ENCODE peak calls at places on chromosomes 16 and 17, in four cellular contexts. E is H1, H is HepG2, Y is GM12878. A is an unnamed sample.

GRCh38 chr16:68359398-68360191 is 48.8 kb downstream of the PRMT7 start:
- DNase-seq in E (no peak), H (no peak), Y (no peak), A (no peak)

GRCh38 chr16:85072947-85073346 is 39.3 kb downstream of the CIBAR2 start:
- DNase-seq in E (no peak), H (no peak), Y (no peak), A (no peak)

GRCh38 chr16:2296662-2297505 is 29.0 kb upstream of the RNPS1 start:
- DNase-seq in E (peak), H (peak), Y (no peak), A (peak)

GRCh38 chr17:73390851-73391250 is 79.0 kb upstream of the CDC42EP4 start:
- DNase-seq in E (no peak), H (no peak), Y (no peak), A (no peak)

GRCh38 chr17:69870091-69870530 is 204.9 kb upstream of the KCNJ16 start:
- DNase-seq in E (no peak), H (no peak), Y (no peak), A (no peak)

GRCh38 chr17:45663772-45664171 is 120.3 kb upstream of the CRHR1 start:
- DNase-seq in E (no peak), H (no peak), Y (no peak), A (no peak)

GRCh38 chr17:77563439-77564102 is 394.9 kb upstream of the TNRC6C start:
- DNase-seq in E (no peak), H (no peak), Y (no peak), A (no peak)

GRCh38 chr17:65749479-65749878 is 188.0 kb upstream of the AXIN2 start:
- DNase-seq in E (no peak), H (peak), Y (no peak), A (no peak)

GRCh38 chr16:49452108-49452507 is 78.5 kb downstream of the C16orf78 start:
- DNase-seq in E (no peak), H (no peak), Y (no peak), A (no peak)

GRCh38 chr17:76026714-76027158 is 370 bp downstream of the EVPL start:
- DNase-seq in E (no peak), H (no peak), Y (no peak), A (no peak)

GRCh38 chr17:36510636-36511035 is 24.0 kb downstream of the MYO19 start:
- DNase-seq in E (no peak), H (no peak), Y (no peak), A (no peak)

GRCh38 chr17:55634702-55635101 is 88.0 kb downstream of the TMEM100 start:
- DNase-seq in E (no peak), H (no peak), Y (no peak), A (no peak)

GRCh38 chr17:71572343-71572742 is 548.5 kb upstream of the SOX9 start:
- DNase-seq in E (no peak), H (no peak), Y (no peak), A (no peak)

GRCh38 chr16:88370365-88370764 is 12.4 kb upstream of the ZNF469 start:
- DNase-seq in E (no peak), H (no peak), Y (no peak), A (no peak)

GRCh38 chr17:4178651-4179050 is 35.7 kb downstream of the CYB5D2 start:
- DNase-seq in E (no peak), H (no peak), Y (no peak), A (no peak)
- H3K9ac ChIP-seq in E (no peak), H (no peak), Y (no peak), A (no peak)

GRCh38 chr16:69618721-69619120 is 53.0 kb downstream of the NFAT5 start:
- DNase-seq in E (no peak), H (no peak), Y (no peak), A (no peak)

GRCh38 chr16:69620564-69620963 is 54.8 kb downstream of the NFAT5 start:
- DNase-seq in E (no peak), H (no peak), Y (no peak), A (no peak)

GRCh38 chr16:69621225-69621624 is 55.5 kb downstream of the NFAT5 start:
- DNase-seq in E (no peak), H (no peak), Y (no peak), A (no peak)

GRCh38 chr16:69618307-69618706 is 52.5 kb downstream of the NFAT5 start:
- DNase-seq in E (no peak), H (no peak), Y (no peak), A (no peak)

DNA sequence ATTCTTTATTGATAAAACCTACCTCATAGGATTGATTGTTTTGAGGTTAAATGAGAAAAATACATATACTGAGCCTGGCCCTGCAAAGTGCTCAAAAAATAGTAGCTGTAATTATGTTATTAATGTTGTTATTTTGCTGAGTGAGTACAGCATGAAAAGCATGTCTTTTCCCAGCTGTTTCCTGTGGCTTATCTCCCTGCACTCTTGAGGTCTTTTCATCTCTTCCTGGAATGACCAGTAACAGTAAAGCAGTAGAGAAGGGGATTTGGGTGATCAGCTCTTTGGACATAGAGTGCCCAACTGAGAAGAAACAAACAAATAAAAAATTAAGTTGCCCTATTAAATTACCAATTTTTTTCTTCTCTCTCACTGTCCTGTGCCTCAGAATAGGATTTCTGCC is 53.7 kb downstream of the NFAT5 start:
- DNase-seq in E (no peak), H (no peak), Y (no peak), A (no peak)
- TF ChIP-seq ATF2 in E (no peak), H (no peak), Y (no peak), A (no peak)

GRCh38 chr16:48217708-48218107 is 26.4 kb upstream of the LONP2 start:
- DNase-seq in E (no peak), H (no peak), Y (no peak), A (no peak)
- TF ChIP-seq HDAC2 in E (no peak), H (no peak), Y (no peak), A (no peak)

GRCh38 chr16:47426806-47427205 is 34.1 kb downstream of the ITFG1 start:
- DNase-seq in E (no peak), H (no peak), Y (no peak), A (no peak)

DNA sequence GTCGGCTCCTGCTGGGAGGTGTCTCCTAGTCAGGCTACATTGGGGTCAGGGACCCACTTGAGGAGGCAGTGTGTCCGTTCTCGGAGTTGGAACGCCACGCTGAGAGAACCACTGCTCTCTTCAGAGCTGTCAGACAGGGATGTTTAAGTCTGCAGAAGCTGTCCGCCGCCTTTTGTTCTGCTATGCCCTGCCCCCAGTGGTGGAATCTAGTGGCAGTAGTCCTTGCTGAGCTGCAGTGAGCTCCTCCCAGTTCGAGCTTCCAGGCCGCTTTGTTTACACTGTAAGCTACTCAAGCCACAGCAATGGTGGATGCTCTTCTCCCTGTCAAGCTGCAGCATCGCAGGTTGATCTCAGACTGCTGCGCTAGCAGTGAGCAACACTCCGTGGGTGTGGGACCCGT is 36.0 kb downstream of the ITFG1 start:
- DNase-seq in E (peak), H (peak), Y (no peak), A (no peak)
- H3K9ac ChIP-seq in E (no peak), H (no peak), Y (no peak), A (no peak)

GRCh38 chr17:37770631-37771518 is 26.0 kb upstream of the HNF1B start:
- DNase-seq in E (peak), H (peak), Y (no peak), A (peak)
- TF ChIP-seq ATF2 in E (no peak), H (no peak), Y (no peak), A (no peak)

DNA sequence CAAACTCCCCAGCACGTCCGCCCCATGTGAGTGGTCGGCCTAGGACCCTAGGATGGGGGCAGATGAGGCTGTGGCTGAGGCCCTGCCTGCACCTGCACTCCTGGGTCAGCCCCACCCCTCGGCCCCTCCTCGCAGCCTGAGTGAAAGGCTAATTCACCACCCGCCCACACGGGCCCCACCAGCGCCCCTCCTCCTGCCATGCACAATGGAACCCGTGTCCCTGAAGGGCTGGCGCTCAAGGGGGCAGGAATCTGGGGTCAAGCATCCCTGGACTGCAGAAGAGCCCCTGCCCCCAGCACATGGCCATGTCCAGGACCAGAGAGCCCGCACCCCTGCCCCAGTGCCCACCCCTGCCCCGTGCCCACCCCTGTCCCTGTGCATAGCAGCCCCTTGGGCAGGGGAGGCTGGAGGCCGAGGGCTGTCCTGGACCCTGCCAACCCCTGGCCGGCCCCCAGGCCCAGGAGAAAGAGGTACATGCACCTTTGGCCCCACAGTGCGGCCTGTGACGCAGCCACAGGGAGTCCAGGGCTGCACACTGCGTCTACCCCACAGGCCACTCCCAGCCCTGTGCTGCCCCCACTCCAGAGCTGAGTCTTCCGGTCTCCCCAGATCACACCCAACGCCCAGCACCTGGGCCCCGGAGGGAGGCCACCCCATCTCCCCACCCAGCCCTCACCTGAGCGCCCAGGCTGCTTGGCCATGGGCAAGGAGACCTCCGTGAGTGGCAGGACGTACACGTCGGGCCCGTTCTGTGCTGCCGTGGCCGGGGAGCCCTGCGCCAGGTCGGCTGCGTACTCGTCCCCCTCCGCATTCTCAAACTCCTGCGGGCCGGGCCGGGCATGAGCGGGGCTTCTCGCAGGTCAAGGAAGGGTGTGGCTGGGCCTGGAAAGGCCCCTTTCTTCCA is 34.7 kb upstream of the PVALEF start:
- DNase-seq in E (no peak), H (peak), Y (no peak), A (no peak)
- TF ChIP-seq HDAC2 in E (no peak), H (peak), Y (no peak), A (no peak)

DNA sequence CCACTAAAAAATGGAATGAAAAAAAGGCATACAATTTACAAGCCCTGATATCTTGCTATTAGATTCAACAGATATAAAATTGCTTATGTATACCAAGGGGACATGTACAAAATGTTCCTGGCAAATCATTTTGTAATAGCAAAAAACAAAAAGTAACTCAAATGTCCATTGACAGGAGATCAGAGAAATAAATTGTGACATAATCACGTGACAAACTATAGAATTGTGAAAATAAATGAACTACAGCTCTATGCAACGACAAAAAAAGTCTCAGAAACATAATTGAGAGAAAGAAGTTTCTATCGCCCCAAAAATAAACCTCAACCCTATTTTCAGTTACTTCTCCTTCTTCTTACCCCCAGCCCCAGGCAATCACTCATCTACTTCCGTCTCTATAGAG is 12.2 kb upstream of the ACE start:
- DNase-seq in E (no peak), H (no peak), Y (no peak), A (no peak)
- H3K9ac ChIP-seq in E (no peak), H (no peak), Y (no peak), A (no peak)

GRCh38 chr16:66986559-66986958 is 1.8 kb upstream of the CES4A start:
- DNase-seq in E (no peak), H (no peak), Y (no peak), A (no peak)

GRCh38 chr16:66983033-66983432 is 5.4 kb upstream of the CES4A start:
- DNase-seq in E (no peak), H (no peak), Y (no peak), A (no peak)

GRCh38 chr16:66979011-66979717 is 9.2 kb upstream of the CES4A start:
- DNase-seq in E (no peak), H (no peak), Y (no peak), A (peak)

GRCh38 chr16:66988197-66988788 is at the start of gene CES4A:
- DNase-seq in E (no peak), H (peak), Y (no peak), A (no peak)

GRCh38 chr16:66984902-66985311 is 3.5 kb upstream of the CES4A start:
- DNase-seq in E (no peak), H (no peak), Y (no peak), A (no peak)
- TF ChIP-seq ATF2 in E (no peak), H (no peak), Y (no peak), A (no peak)

DNA sequence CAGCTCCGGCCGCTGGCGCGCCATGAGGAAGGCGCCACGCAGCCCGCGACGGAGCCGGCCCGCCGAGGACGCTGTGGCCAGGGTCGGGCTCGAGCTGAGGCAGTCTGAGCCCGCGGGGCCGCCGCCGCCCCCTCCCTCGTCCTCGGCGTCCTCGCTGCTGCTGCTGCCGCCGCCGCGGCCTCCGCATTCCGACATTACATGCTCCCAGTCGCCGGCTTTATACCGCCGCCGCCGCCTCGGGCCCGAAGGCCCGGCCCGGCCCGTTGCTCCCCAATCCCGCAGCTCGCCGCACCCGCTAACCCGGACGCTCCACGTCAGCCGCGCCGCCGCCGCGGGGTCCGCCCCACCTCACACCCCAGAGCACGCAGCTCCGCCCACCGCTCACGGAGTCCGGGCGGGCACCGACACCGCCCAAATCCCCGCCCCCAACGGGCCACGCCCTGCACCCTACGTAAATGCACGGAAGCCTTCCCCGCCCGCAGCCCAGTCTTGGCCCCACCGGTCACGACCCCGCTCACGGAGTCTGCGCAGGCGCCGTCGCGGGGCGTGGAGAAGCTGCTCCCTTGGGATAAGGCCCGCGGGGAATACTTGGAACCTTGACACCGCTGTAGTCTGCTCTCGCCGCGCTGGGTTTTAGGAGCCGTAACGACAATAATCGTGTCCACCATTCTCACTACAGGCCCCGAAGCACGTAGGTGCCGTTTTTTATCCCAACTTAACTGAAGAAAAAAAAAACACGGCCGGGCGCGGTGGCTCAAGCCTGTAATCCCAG is at the start of gene TXNDC11:
- DNase-seq in E (peak), H (peak), Y (peak), A (peak)
- TF ChIP-seq HDAC2 in E (peak), H (peak), Y (no peak), A (no peak)

A was measured in K562.